ENCODE peak calls at places on chromosomes 12 and 14, in eight cellular contexts. One of them, this sample, is unnamed.

GRCh38 chr12:93818488-93819047 is 141.4 kb downstream of the CRADD start:
- DNase-seq in AG04449: no peak
- DNase-seq in CD4-positive, alpha-beta T cell: no peak
- DNase-seq in cardiac muscle cell: no peak
- DNase-seq in BJ: no peak
- DNase-seq in GM20000: no peak
- DNase-seq in MM.1S: no peak
- DNase-seq in lower leg skin: no peak
- DNase-seq in this sample: no peak

GRCh38 chr14:101881426-101881825 is 82.9 kb upstream of the DYNC1H1 start:
- DNase-seq in AG04449: no peak
- DNase-seq in CD4-positive, alpha-beta T cell: no peak
- DNase-seq in cardiac muscle cell: no peak
- DNase-seq in BJ: no peak
- DNase-seq in GM20000: no peak
- DNase-seq in MM.1S: no peak
- DNase-seq in lower leg skin: peak
- DNase-seq in this sample: no peak

GRCh38 chr12:105852958-105853357 is 285.8 kb downstream of the NUAK1 start:
- DNase-seq in AG04449: no peak
- DNase-seq in CD4-positive, alpha-beta T cell: no peak
- DNase-seq in cardiac muscle cell: no peak
- DNase-seq in BJ: no peak
- DNase-seq in GM20000: no peak
- DNase-seq in MM.1S: no peak
- DNase-seq in lower leg skin: no peak
- DNase-seq in this sample: peak

GRCh38 chr12:29200586-29200985 is 51.5 kb downstream of the FAR2 start:
- DNase-seq in AG04449: no peak
- DNase-seq in CD4-positive, alpha-beta T cell: no peak
- DNase-seq in cardiac muscle cell: no peak
- DNase-seq in BJ: no peak
- DNase-seq in GM20000: no peak
- DNase-seq in MM.1S: no peak
- DNase-seq in lower leg skin: no peak
- DNase-seq in this sample: no peak

GRCh38 chr12:46222642-46223041 is 46.2 kb downstream of the SLC38A1 start:
- DNase-seq in AG04449: no peak
- DNase-seq in CD4-positive, alpha-beta T cell: no peak
- DNase-seq in cardiac muscle cell: no peak
- DNase-seq in BJ: no peak
- DNase-seq in GM20000: no peak
- DNase-seq in MM.1S: no peak
- DNase-seq in lower leg skin: no peak
- DNase-seq in this sample: no peak

GRCh38 chr14:86973177-86973576 is 1019.8 kb downstream of the GALC start:
- DNase-seq in AG04449: no peak
- DNase-seq in CD4-positive, alpha-beta T cell: no peak
- DNase-seq in cardiac muscle cell: no peak
- DNase-seq in BJ: no peak
- DNase-seq in GM20000: no peak
- DNase-seq in MM.1S: no peak
- DNase-seq in lower leg skin: no peak
- DNase-seq in this sample: no peak

GRCh38 chr12:80068173-80068572 is 31.2 kb upstream of the OTOGL start:
- DNase-seq in AG04449: no peak
- DNase-seq in CD4-positive, alpha-beta T cell: no peak
- DNase-seq in cardiac muscle cell: no peak
- DNase-seq in BJ: no peak
- DNase-seq in GM20000: no peak
- DNase-seq in MM.1S: no peak
- DNase-seq in lower leg skin: no peak
- DNase-seq in this sample: no peak

GRCh38 chr14:53152627-53152908 is 555 bp downstream of the DDHD1 start:
- DNase-seq in AG04449: no peak
- DNase-seq in CD4-positive, alpha-beta T cell: no peak
- DNase-seq in cardiac muscle cell: no peak
- DNase-seq in BJ: no peak
- DNase-seq in GM20000: no peak
- DNase-seq in MM.1S: no peak
- DNase-seq in lower leg skin: no peak
- DNase-seq in this sample: peak

GRCh38 chr12:116183741-116184141 is 93.8 kb downstream of the MED13L start:
- DNase-seq in AG04449: no peak
- DNase-seq in CD4-positive, alpha-beta T cell: no peak
- DNase-seq in cardiac muscle cell: no peak
- DNase-seq in BJ: no peak
- DNase-seq in GM20000: no peak
- DNase-seq in MM.1S: no peak
- DNase-seq in lower leg skin: no peak
- DNase-seq in this sample: peak

GRCh38 chr14:20697273-20698017 is 8.9 kb downstream of the ANG start:
- DNase-seq in AG04449: no peak
- DNase-seq in CD4-positive, alpha-beta T cell: peak
- DNase-seq in cardiac muscle cell: peak
- DNase-seq in BJ: no peak
- DNase-seq in GM20000: peak
- DNase-seq in MM.1S: peak
- DNase-seq in lower leg skin: no peak
- DNase-seq in this sample: peak

GRCh38 chr12:53251477-53252348 is 16.4 kb upstream of the ESPL1 start:
- DNase-seq in AG04449: no peak
- DNase-seq in CD4-positive, alpha-beta T cell: peak
- DNase-seq in cardiac muscle cell: peak
- DNase-seq in BJ: no peak
- DNase-seq in GM20000: peak
- DNase-seq in MM.1S: peak
- DNase-seq in lower leg skin: peak
- DNase-seq in this sample: peak

GRCh38 chr12:88298014-88298682 is 156.0 kb downstream of the TMTC3 start:
- DNase-seq in AG04449: no peak
- DNase-seq in CD4-positive, alpha-beta T cell: no peak
- DNase-seq in cardiac muscle cell: no peak
- DNase-seq in BJ: no peak
- DNase-seq in GM20000: no peak
- DNase-seq in MM.1S: no peak
- DNase-seq in lower leg skin: no peak
- DNase-seq in this sample: no peak

GRCh38 chr14:46571970-46572369 is 79.6 kb downstream of the RPL10L start:
- DNase-seq in AG04449: no peak
- DNase-seq in CD4-positive, alpha-beta T cell: no peak
- DNase-seq in cardiac muscle cell: no peak
- DNase-seq in BJ: no peak
- DNase-seq in GM20000: no peak
- DNase-seq in MM.1S: no peak
- DNase-seq in lower leg skin: no peak
- DNase-seq in this sample: peak

GRCh38 chr12:20588057-20588456 is 107.1 kb upstream of the SLCO1C1 start:
- DNase-seq in AG04449: no peak
- DNase-seq in CD4-positive, alpha-beta T cell: no peak
- DNase-seq in cardiac muscle cell: peak
- DNase-seq in BJ: no peak
- DNase-seq in GM20000: no peak
- DNase-seq in MM.1S: peak
- DNase-seq in lower leg skin: no peak
- DNase-seq in this sample: no peak

GRCh38 chr12:82832091-82832490 is 145.4 kb downstream of the TMTC2 start:
- DNase-seq in AG04449: no peak
- DNase-seq in CD4-positive, alpha-beta T cell: no peak
- DNase-seq in cardiac muscle cell: no peak
- DNase-seq in BJ: no peak
- DNase-seq in GM20000: no peak
- DNase-seq in MM.1S: no peak
- DNase-seq in lower leg skin: no peak
- DNase-seq in this sample: no peak

GRCh38 chr14:31229009-31229408 is 21.4 kb upstream of the HECTD1 start:
- DNase-seq in AG04449: no peak
- DNase-seq in CD4-positive, alpha-beta T cell: no peak
- DNase-seq in cardiac muscle cell: no peak
- DNase-seq in BJ: no peak
- DNase-seq in GM20000: peak
- DNase-seq in MM.1S: no peak
- DNase-seq in lower leg skin: no peak
- DNase-seq in this sample: peak

GRCh38 chr14:106044949-106045596 is 518.7 kb downstream of the TMEM121 start:
- DNase-seq in AG04449: no peak
- DNase-seq in CD4-positive, alpha-beta T cell: peak
- DNase-seq in cardiac muscle cell: no peak
- DNase-seq in BJ: no peak
- DNase-seq in GM20000: peak
- DNase-seq in MM.1S: no peak
- DNase-seq in lower leg skin: no peak
- DNase-seq in this sample: no peak

GRCh38 chr12:45273717-45274271 is 57.9 kb downstream of the ANO6 start:
- DNase-seq in AG04449: peak
- DNase-seq in CD4-positive, alpha-beta T cell: no peak
- DNase-seq in cardiac muscle cell: peak
- DNase-seq in BJ: peak
- DNase-seq in GM20000: no peak
- DNase-seq in MM.1S: no peak
- DNase-seq in lower leg skin: no peak
- DNase-seq in this sample: peak

GRCh38 chr12:108846320-108846719 is 11.1 kb downstream of the SSH1 start:
- DNase-seq in AG04449: no peak
- DNase-seq in CD4-positive, alpha-beta T cell: no peak
- DNase-seq in cardiac muscle cell: no peak
- DNase-seq in BJ: no peak
- DNase-seq in GM20000: no peak
- DNase-seq in MM.1S: no peak
- DNase-seq in lower leg skin: no peak
- DNase-seq in this sample: no peak

GRCh38 chr14:61894452-61895077 is 132.3 kb downstream of the SNAPC1 start:
- DNase-seq in AG04449: peak
- DNase-seq in CD4-positive, alpha-beta T cell: peak
- DNase-seq in cardiac muscle cell: peak
- DNase-seq in BJ: no peak
- DNase-seq in GM20000: peak
- DNase-seq in MM.1S: peak
- DNase-seq in lower leg skin: no peak
- DNase-seq in this sample: peak

GRCh38 chr12:115132145-115132544 is 448.2 kb upstream of the TBX3 start:
- DNase-seq in AG04449: no peak
- DNase-seq in CD4-positive, alpha-beta T cell: no peak
- DNase-seq in cardiac muscle cell: no peak
- DNase-seq in BJ: peak
- DNase-seq in GM20000: no peak
- DNase-seq in MM.1S: no peak
- DNase-seq in lower leg skin: no peak
- DNase-seq in this sample: peak

GRCh38 chr12:106601031-106601430 is 18.2 kb downstream of the RFX4 start:
- DNase-seq in AG04449: no peak
- DNase-seq in CD4-positive, alpha-beta T cell: no peak
- DNase-seq in cardiac muscle cell: no peak
- DNase-seq in BJ: no peak
- DNase-seq in GM20000: no peak
- DNase-seq in MM.1S: no peak
- DNase-seq in lower leg skin: no peak
- DNase-seq in this sample: no peak

GRCh38 chr14:21868442-21869046 is 194.9 kb upstream of the OR4E1 start:
- DNase-seq in AG04449: no peak
- DNase-seq in CD4-positive, alpha-beta T cell: peak
- DNase-seq in cardiac muscle cell: peak
- DNase-seq in BJ: no peak
- DNase-seq in GM20000: peak
- DNase-seq in MM.1S: peak
- DNase-seq in lower leg skin: no peak
- DNase-seq in this sample: peak

GRCh38 chr14:50003213-50004021 is 110.5 kb downstream of the ARF6 start:
- DNase-seq in AG04449: no peak
- DNase-seq in CD4-positive, alpha-beta T cell: peak
- DNase-seq in cardiac muscle cell: peak
- DNase-seq in BJ: no peak
- DNase-seq in GM20000: peak
- DNase-seq in MM.1S: peak
- DNase-seq in lower leg skin: peak
- DNase-seq in this sample: peak

GRCh38 chr14:94052662-94053061 is 26.5 kb downstream of the OTUB2 start:
- DNase-seq in AG04449: no peak
- DNase-seq in CD4-positive, alpha-beta T cell: no peak
- DNase-seq in cardiac muscle cell: no peak
- DNase-seq in BJ: no peak
- DNase-seq in GM20000: no peak
- DNase-seq in MM.1S: no peak
- DNase-seq in lower leg skin: peak
- DNase-seq in this sample: no peak

GRCh38 chr14:104642540-104642868 is 37.9 kb upstream of the TMEM179 start:
- DNase-seq in AG04449: no peak
- DNase-seq in CD4-positive, alpha-beta T cell: no peak
- DNase-seq in cardiac muscle cell: no peak
- DNase-seq in BJ: no peak
- DNase-seq in GM20000: no peak
- DNase-seq in MM.1S: no peak
- DNase-seq in lower leg skin: no peak
- DNase-seq in this sample: no peak
- TF ChIP-seq CTCF in AG04449: no peak
- TF ChIP-seq CTCF in CD4-positive, alpha-beta T cell: no peak
- TF ChIP-seq CTCF in cardiac muscle cell: no peak
- TF ChIP-seq CTCF in BJ: no peak
- TF ChIP-seq CTCF in GM20000: no peak
- TF ChIP-seq CTCF in MM.1S: no peak
- TF ChIP-seq CTCF in lower leg skin: no peak
- TF ChIP-seq CTCF in this sample: no peak

GRCh38 chr12:55657282-55657681 is 20.6 kb downstream of the OR10P1 start:
- DNase-seq in AG04449: no peak
- DNase-seq in CD4-positive, alpha-beta T cell: no peak
- DNase-seq in cardiac muscle cell: no peak
- DNase-seq in BJ: no peak
- DNase-seq in GM20000: no peak
- DNase-seq in MM.1S: no peak
- DNase-seq in lower leg skin: no peak
- DNase-seq in this sample: no peak
- TF ChIP-seq CTCF in AG04449: no peak
- TF ChIP-seq CTCF in CD4-positive, alpha-beta T cell: no peak
- TF ChIP-seq CTCF in cardiac muscle cell: no peak
- TF ChIP-seq CTCF in BJ: no peak
- TF ChIP-seq CTCF in GM20000: no peak
- TF ChIP-seq CTCF in MM.1S: no peak
- TF ChIP-seq CTCF in lower leg skin: no peak
- TF ChIP-seq CTCF in this sample: no peak

GRCh38 chr14:100104523-100105300 is 39.5 kb downstream of the EVL start:
- DNase-seq in AG04449: peak
- DNase-seq in CD4-positive, alpha-beta T cell: no peak
- DNase-seq in cardiac muscle cell: no peak
- DNase-seq in BJ: peak
- DNase-seq in GM20000: no peak
- DNase-seq in MM.1S: no peak
- DNase-seq in lower leg skin: peak
- DNase-seq in this sample: peak
- TF ChIP-seq CTCF in AG04449: no peak
- TF ChIP-seq CTCF in CD4-positive, alpha-beta T cell: peak
- TF ChIP-seq CTCF in cardiac muscle cell: no peak
- TF ChIP-seq CTCF in BJ: no peak
- TF ChIP-seq CTCF in GM20000: no peak
- TF ChIP-seq CTCF in MM.1S: no peak
- TF ChIP-seq CTCF in lower leg skin: no peak
- TF ChIP-seq CTCF in this sample: no peak

DNA sequence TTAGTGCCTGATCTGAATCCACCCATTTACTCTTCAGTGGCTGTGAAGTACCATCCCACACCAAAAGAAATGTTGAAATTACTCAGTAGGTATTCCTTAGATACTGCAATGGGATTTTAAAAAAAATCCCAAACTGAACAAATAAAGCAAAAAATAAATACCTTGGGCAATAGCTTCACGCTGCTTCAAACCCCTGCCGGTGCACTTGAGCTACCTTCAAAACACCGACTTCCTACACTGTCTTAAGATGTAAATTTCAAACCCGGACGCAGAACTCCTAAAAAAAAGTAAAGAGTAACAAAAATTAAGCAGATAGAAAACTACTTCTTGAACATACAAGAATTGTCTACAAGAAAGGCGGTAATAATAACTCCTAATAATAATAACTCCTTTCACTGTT is 677 bp downstream of the ABCC9 start:
- DNase-seq in AG04449: no peak
- DNase-seq in CD4-positive, alpha-beta T cell: no peak
- DNase-seq in cardiac muscle cell: peak
- DNase-seq in BJ: no peak
- DNase-seq in GM20000: no peak
- DNase-seq in MM.1S: no peak
- DNase-seq in lower leg skin: no peak
- DNase-seq in this sample: no peak
- TF ChIP-seq CTCF in AG04449: no peak
- TF ChIP-seq CTCF in CD4-positive, alpha-beta T cell: no peak
- TF ChIP-seq CTCF in cardiac muscle cell: no peak
- TF ChIP-seq CTCF in BJ: peak
- TF ChIP-seq CTCF in GM20000: no peak
- TF ChIP-seq CTCF in MM.1S: no peak
- TF ChIP-seq CTCF in lower leg skin: no peak
- TF ChIP-seq CTCF in this sample: no peak

This sample was measured in fibroblast of pulmonary artery.